ENCODE peak calls at places on chromosomes 6 and 20, in five cellular contexts. P is dorsolateral prefrontal cortex; T is effector memory CD4-positive, alpha-beta T cell; Q is endodermal cell; K is AG04450. I is an unnamed sample.

GRCh38 chr6:133707456-133707855 is 181.5 kb upstream of the TCF21 start:
- DNase-seq in T (no peak), Q (no peak), K (peak), P (peak), I (peak)

GRCh38 chr6:166439366-166440091 is 56.8 kb upstream of the MPC1 start:
- DNase-seq in Q (no peak), P (peak), T (no peak), K (no peak), I (no peak)

GRCh38 chr6:37491161-37491829 is 8.4 kb downstream of the CCDC167 start:
- DNase-seq in Q (no peak), T (no peak), P (no peak), K (no peak), I (no peak)

GRCh38 chr6:81562169-81562568 is 190.3 kb downstream of the TENT5A start:
- DNase-seq in K (peak), Q (no peak), T (no peak), P (no peak), I (peak)

GRCh38 chr6:169592558-169592957 is 109.3 kb downstream of the WDR27 start:
- DNase-seq in P (no peak), T (no peak), K (peak), Q (no peak), I (no peak)

GRCh38 chr20:52031574-52032303 is 159.8 kb downstream of the ZFP64 start:
- DNase-seq in P (no peak), T (no peak), K (peak), Q (no peak), I (peak)

GRCh38 chr6:43993881-43994523 is 133.2 kb downstream of the MRPL14 start:
- DNase-seq in P (no peak), K (no peak), Q (peak), T (no peak), I (no peak)

GRCh38 chr20:25695532-25696383 is 895 bp downstream of the ZNF337 start:
- DNase-seq in P (no peak), K (no peak), Q (no peak), T (no peak), I (no peak)

GRCh38 chr20:15913661-15914060 is 659.6 kb downstream of the KIF16B start:
- DNase-seq in K (no peak), T (no peak), P (no peak), Q (no peak), I (peak)

GRCh38 chr6:6588924-6589696 is 590 bp downstream of the LY86 start:
- DNase-seq in T (no peak), P (peak), K (no peak), Q (no peak), I (no peak)
- H3K4me3 ChIP-seq in T (no peak), P (peak), K (no peak), Q (no peak), I (no peak)

GRCh38 chr6:30881987-30882763 is 2.1 kb upstream of the DDR1 start:
- DNase-seq in Q (peak), T (no peak), K (peak), P (peak), I (no peak)

GRCh38 chr6:30884521-30885480 is 482 bp downstream of the DDR1 start:
- DNase-seq in K (no peak), Q (peak), T (no peak), P (peak), I (peak)

GRCh38 chr6:30883743-30884520 is at the start of gene DDR1:
- DNase-seq in P (peak), K (no peak), Q (peak), T (peak), I (peak)

GRCh38 chr6:30882764-30883475 is 1.4 kb upstream of the DDR1 start:
- DNase-seq in T (no peak), Q (peak), K (no peak), P (no peak), I (no peak)

GRCh38 chr6:30883476-30883742 is 910 bp upstream of the DDR1 start:
- DNase-seq in P (no peak), K (no peak), Q (no peak), T (no peak), I (no peak)
- H3K4me3 ChIP-seq in P (peak), K (no peak), Q (peak), T (no peak), I (no peak)

GRCh38 chr6:122482750-122483080 is 11.1 kb upstream of the SERINC1 start:
- DNase-seq in Q (peak), K (no peak), P (no peak), T (no peak), I (no peak)
- H3K4me3 ChIP-seq in Q (peak), K (no peak), P (no peak), T (no peak), I (no peak)

GRCh38 chr6:13272131-13273046 is 55.9 kb downstream of the TBC1D7 start:
- DNase-seq in T (no peak), K (no peak), Q (no peak), P (no peak), I (no peak)

GRCh38 chr6:13274707-13275434 is 53.5 kb downstream of the TBC1D7 start:
- DNase-seq in Q (no peak), P (no peak), K (no peak), T (no peak), I (no peak)

GRCh38 chr6:13273202-13273930 is 55.0 kb downstream of the TBC1D7 start:
- DNase-seq in T (no peak), P (peak), K (no peak), Q (no peak), I (no peak)

GRCh38 chr6:13275435-13275989 is 52.8 kb downstream of the TBC1D7 start:
- DNase-seq in K (no peak), T (no peak), Q (no peak), P (no peak), I (no peak)

DNA sequence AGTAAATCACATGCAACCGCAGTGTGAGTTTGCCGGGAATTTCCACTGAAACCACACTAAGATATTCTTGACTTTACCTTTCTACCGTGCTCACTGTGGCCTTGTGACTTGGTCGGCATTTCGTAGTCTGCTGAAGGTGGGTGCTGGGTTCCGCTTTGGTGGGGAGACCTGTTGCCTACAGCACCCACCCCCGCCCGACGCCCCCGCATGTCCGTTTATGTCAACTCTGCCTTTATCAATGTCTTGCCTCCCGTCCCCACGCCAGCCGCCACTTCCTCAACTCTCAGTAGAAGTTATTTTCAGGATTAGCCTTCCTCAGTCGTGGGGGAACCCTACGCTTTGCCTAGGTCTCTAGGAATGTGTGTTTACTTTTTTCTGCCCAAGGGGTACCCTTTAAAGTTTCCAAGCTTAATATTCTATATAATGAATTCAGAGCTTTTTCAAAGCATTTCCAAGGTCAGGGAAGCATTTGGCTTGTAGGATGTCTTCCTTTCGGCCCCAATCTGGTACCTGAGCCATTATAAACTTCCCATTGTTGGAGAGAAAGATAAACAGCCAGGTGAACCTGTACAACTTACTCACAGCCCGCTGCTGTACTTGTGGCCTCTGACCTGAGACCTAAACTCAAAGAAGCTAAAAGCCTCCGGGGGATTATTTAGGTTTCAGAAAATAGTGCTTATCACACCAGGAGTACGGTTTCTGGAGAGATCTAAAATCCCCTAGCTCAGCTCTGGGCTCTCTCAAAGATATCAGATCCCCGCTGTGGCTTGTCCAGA is 54.2 kb downstream of the TBC1D7 start:
- DNase-seq in Q (no peak), T (peak), P (no peak), K (no peak), I (no peak)
- H3K4me3 ChIP-seq in Q (no peak), T (no peak), P (no peak), K (no peak), I (no peak)

GRCh38 chr6:1832358-1832757 is 222.6 kb downstream of the FOXC1 start:
- DNase-seq in K (no peak), T (no peak), P (no peak), Q (no peak), I (no peak)

GRCh38 chr6:1831030-1831429 is 221.3 kb downstream of the FOXC1 start:
- DNase-seq in T (no peak), K (no peak), P (no peak), Q (no peak), I (no peak)

GRCh38 chr6:1834231-1834630 is 224.5 kb downstream of the FOXC1 start:
- DNase-seq in Q (no peak), K (no peak), P (no peak), T (no peak), I (no peak)

GRCh38 chr6:1834641-1835516 is 225.2 kb downstream of the FOXC1 start:
- DNase-seq in P (no peak), K (no peak), Q (no peak), T (no peak), I (no peak)

GRCh38 chr6:1832844-1833787 is 223.4 kb downstream of the FOXC1 start:
- DNase-seq in P (no peak), Q (no peak), K (no peak), T (no peak), I (peak)
- H3K4me3 ChIP-seq in P (peak), Q (no peak), K (no peak), T (no peak), I (no peak)

GRCh38 chr20:17824676-17825224 is 125.0 kb downstream of the BANF2 start:
- DNase-seq in K (no peak), P (no peak), T (no peak), Q (no peak), I (no peak)

GRCh38 chr20:17825949-17826843 is 126.4 kb downstream of the BANF2 start:
- DNase-seq in P (no peak), Q (no peak), K (no peak), T (no peak), I (no peak)

GRCh38 chr20:17828598-17829144 is 128.9 kb downstream of the BANF2 start:
- DNase-seq in K (no peak), T (no peak), Q (no peak), P (no peak), I (no peak)

GRCh38 chr20:17825251-17825691 is 125.5 kb downstream of the BANF2 start:
- DNase-seq in P (no peak), T (no peak), Q (no peak), K (no peak), I (no peak)

DNA sequence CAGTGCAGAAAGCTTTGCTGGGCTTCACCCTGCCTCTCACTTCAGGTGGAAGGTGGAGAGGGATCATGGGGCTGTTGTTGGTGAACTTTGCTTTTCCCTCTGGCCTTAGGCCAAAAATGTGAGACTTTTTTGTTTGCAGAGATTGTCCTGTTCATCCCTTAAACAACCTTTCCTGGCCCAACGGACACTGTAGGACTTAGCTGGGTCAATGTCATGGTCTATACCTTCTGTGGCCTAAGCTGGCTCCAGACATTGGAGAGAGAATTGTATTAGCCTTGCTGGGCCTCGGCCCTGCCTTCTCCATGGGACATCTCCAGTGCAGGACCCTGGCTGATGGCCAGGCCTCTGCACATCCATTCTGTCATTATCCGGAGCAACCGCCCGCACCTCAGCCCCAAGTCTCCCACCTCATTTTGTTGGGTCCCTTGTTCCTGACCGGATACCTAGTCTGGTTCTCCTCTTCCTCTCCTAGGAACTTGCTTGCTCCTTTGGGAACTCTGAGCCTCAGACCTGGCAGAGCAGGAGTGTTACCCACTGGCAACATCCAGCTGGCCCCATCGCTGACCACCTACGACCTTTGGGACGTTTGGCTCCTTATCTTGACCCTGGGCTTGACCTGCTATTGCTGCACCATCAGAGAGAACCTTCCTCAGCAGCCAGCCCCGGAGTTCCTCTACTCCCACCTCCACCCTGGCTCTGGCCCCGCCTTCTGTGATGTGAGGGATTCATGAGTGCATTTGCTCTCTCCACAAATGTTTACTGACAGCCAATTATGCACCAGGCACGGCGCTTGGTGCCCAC is 128.2 kb downstream of the BANF2 start:
- DNase-seq in Q (no peak), T (no peak), P (no peak), K (no peak), I (no peak)
- H3K4me3 ChIP-seq in Q (no peak), T (no peak), P (no peak), K (no peak), I (no peak)